ENCODE peak calls at places on chromosomes 13 and 19, in four cellular contexts. S is PC-3, M is mesendoderm, U is pancreas. K is an unnamed sample.
A peak's percentile ranks its signal among the peaks of the same experiment; 100 is the strongest.

GRCh38 chr13:49097374-49097773 is 121.7 kb downstream of the FNDC3A start:
- DNase-seq in S (peak; percentile 65), M (no peak), U (no peak), K (no peak)

GRCh38 chr13:66154981-66155380 is 1075.2 kb downstream of the PCDH9 start:
- DNase-seq in S (no peak), M (no peak), U (no peak), K (no peak)

GRCh38 chr19:49433240-49433901 is 8.0 kb downstream of the SLC17A7 start:
- DNase-seq in S (no peak), M (no peak), U (no peak), K (no peak)

GRCh38 chr19:33118643-33119042 is 13.3 kb upstream of the WDR88 start:
- DNase-seq in S (no peak), M (no peak), U (no peak), K (no peak)

GRCh38 chr19:7257148-7258041 is 36.8 kb downstream of the INSR start:
- DNase-seq in S (peak; percentile 65), M (peak; percentile 93), U (peak; percentile 88), K (no peak)

GRCh38 chr19:56142087-56142787 is 1.1 kb downstream of the ZNF444 start:
- DNase-seq in S (peak; percentile 75), M (no peak), U (peak; percentile 88), K (peak; percentile 73)

GRCh38 chr13:78520425-78520824 is 82.9 kb downstream of the POU4F1 start:
- DNase-seq in S (no peak), M (no peak), U (no peak), K (no peak)

GRCh38 chr13:37485766-37486165 is 112.8 kb downstream of the POSTN start:
- DNase-seq in S (no peak), M (no peak), U (no peak), K (no peak)

GRCh38 chr19:39792999-39793546 is 14.4 kb downstream of the LEUTX start:
- DNase-seq in S (peak; percentile 64), M (peak; percentile 86), U (peak; percentile 49), K (peak; percentile 83)

GRCh38 chr13:57629391-57629804 is 2.1 kb upstream of the PCDH17 start:
- DNase-seq in S (no peak), M (no peak), U (no peak), K (no peak)

GRCh38 chr13:35549481-35549880 is 73.0 kb upstream of the MAB21L1 start:
- DNase-seq in S (peak; percentile 80), M (peak; percentile 8), U (no peak), K (no peak)

GRCh38 chr13:23025848-23026608 is 154.8 kb upstream of the SGCG start:
- DNase-seq in S (no peak), M (peak; percentile 49), U (no peak), K (no peak)

GRCh38 chr19:48624791-48625723 is 5.8 kb downstream of the SPHK2 start:
- DNase-seq in S (no peak), M (no peak), U (no peak), K (peak; percentile 49)

GRCh38 chr19:18119243-18120105 is 21.9 kb downstream of the MAST3 start:
- DNase-seq in S (no peak), M (no peak), U (no peak), K (no peak)

GRCh38 chr13:27406178-27406939 is 18.1 kb upstream of the GTF3A start:
- DNase-seq in S (peak; percentile 62), M (peak; percentile 39), U (peak; percentile 24), K (no peak)

GRCh38 chr19:38095411-38096308 is 128.4 kb downstream of the DPF1 start:
- DNase-seq in S (peak; percentile 68), M (peak; percentile 82), U (peak; percentile 46), K (peak; percentile 78)

GRCh38 chr13:74132152-74132767 is 1.9 kb downstream of the KLF12 start:
- DNase-seq in S (peak; percentile 48), M (no peak), U (no peak), K (no peak)

GRCh38 chr13:95601906-95602305 is 42.6 kb downstream of the DZIP1 start:
- DNase-seq in S (no peak), M (no peak), U (no peak), K (no peak)

GRCh38 chr13:50421457-50422130 is 406.4 kb downstream of the KCNRG start:
- DNase-seq in S (peak; percentile 69), M (no peak), U (no peak), K (no peak)

GRCh38 chr19:718251-719024 is 9.7 kb downstream of the PALM start:
- DNase-seq in S (no peak), M (no peak), U (no peak), K (no peak)
- H3K27ac ChIP-seq in S (no peak overlapping the region), M (peak overlapping the region; percentile 57), U (no peak overlapping the region), K (no peak overlapping the region)

DNA sequence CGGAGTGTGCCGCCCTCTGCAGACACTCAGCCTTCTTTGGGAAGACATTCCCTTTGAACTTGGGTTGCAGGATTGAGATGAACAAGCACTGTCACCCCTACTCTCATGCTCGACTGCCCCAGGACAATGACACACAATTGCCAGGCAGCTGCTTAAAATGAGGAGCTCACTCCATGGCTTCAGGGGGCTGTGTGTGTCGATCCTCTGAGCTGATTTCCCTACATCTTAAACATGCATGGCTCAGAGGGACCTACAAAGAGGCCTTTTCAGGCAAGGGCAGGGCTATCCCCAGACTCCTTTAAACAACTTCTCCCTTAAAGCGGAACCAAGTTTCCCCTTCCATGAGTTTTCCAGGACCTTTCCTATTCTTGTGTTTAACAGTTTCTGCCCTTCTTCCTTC is 107.4 kb upstream of the MBNL2 start:
- DNase-seq in S (no peak), M (no peak), U (no peak), K (no peak)
- H3K4me1 ChIP-seq in S (peaks cover 18% of the 10 kb centered on the region), M (peaks cover 9% of the 10 kb centered on the region), U (peaks cover 8% of the 10 kb centered on the region), K (peaks cover 63% of the 10 kb centered on the region)

DNA sequence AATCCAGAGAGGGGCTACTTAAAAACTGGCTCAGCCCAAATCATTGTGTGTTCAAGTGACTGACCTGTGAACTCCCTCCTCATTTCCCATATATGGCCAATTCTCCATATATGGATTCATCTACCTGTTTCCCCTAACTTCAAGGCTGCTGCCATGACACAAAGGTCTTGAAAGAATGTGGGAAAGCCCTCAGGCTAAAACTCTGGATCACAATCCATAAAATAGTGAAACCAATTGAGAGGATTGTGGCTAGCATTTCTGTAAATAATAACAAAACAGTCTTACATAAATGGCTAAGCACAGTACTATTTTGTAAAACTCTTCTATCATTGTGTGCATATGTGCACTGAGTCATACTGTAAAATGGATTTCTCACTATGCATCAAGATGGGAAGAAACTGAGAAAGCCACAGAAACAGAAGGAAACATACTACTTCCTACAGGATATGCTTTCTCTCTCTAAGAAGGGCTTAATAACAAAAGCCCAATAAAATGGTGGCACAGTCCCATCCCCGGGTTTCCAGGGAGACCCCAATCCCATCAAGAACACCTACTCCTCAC is 80.5 kb downstream of the FOXO1 start:
- DNase-seq in S (peak; percentile 81), M (peak; percentile 84), U (no peak), K (no peak)
- H3K4me3 ChIP-seq in S (no peak overlapping the region), M (no peak overlapping the region), U (no peak overlapping the region), K (no peak overlapping the region)

GRCh38 chr13:113275387-113275786 is 21.7 kb upstream of the LAMP1 start:
- DNase-seq in S (peak; percentile 69), M (peak; percentile 85), U (peak; percentile 42), K (no peak)
- H3K27ac ChIP-seq in S (no peak overlapping the region), M (no peak overlapping the region), U (no peak overlapping the region), K (no peak overlapping the region)

DNA sequence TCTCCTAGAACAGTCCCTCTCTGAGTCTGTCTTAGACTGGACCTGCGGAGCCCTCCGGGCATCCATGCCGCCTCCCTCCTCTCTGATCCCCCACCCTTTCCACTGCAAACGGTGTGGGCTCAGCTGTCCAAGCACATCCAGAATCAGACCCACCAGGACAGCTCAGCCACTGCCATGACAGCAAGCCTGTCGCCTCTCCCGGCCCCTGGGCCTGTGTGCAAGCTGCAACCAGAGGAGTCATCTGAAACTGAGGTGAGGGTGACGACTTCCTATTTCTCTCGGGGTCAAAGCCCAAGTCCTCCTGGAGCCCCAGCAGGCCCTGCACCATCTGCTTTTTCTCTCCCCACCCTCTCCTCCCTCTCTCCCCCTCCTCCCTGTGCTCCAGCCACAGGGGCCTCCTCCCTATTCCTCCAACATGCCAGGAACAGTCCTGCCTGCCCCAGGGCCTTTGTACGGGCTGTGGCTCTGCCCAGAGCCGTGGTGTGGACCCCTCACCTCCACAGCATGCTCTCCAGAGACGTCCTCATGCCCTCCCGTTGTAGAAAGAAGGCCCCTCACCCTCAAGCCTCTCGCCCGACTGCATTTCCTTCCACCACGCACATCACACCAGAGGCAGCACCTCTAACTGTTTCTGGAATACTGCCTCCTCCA is 23.5 kb upstream of the MYDGF start:
- DNase-seq in S (no peak), M (no peak), U (no peak), K (no peak)
- H3K4me1 ChIP-seq in S (peaks cover 40% of the 10 kb centered on the region), M (no peaks in the 10 kb centered on the region), U (no peaks in the 10 kb centered on the region), K (peaks cover 7% of the 10 kb centered on the region)

DNA sequence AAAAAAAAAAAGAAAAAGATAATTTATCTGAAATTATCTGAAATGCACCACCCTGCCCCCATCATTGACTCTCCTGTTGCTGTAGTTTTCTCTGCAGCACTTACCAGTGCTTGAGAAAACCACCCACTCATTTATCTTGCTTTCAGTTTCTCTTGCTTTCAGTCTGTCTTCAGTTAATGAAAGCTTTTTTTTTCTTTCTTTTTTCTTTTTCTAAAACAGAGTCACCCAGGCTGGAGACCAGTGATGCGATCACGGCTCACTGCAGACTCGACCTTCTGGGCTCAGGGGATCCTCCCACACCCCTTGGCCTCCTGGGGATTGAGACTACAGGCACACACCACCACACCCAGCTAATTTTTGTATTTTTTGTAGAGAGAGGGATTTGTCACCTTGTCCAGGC is 4.3 kb upstream of the ACP5 start:
- DNase-seq in S (no peak), M (no peak), U (no peak), K (no peak)
- H3K4me3 ChIP-seq in S (no peak overlapping the region), M (no peak overlapping the region), U (no peak overlapping the region), K (peak overlapping the region; percentile 28)

GRCh38 chr19:1532003-1532402 is 8.1 kb downstream of the PLK5 start:
- DNase-seq in S (no peak), M (no peak), U (no peak), K (no peak)
- H3K27ac ChIP-seq in S (no peak overlapping the region), M (no peak overlapping the region), U (no peak overlapping the region), K (no peak overlapping the region)

GRCh38 chr19:13154911-13155471 is 4.8 kb downstream of the IER2 start:
- DNase-seq in S (peak; percentile 91), M (peak; percentile 95), U (peak; percentile 94), K (peak; percentile 89)

GRCh38 chr19:13154241-13154778 is 4.1 kb downstream of the IER2 start:
- DNase-seq in S (peak; percentile 85), M (peak; percentile 72), U (peak; percentile 85), K (peak; percentile 98)

GRCh38 chr19:13156968-13157882 is 7.0 kb downstream of the IER2 start:
- DNase-seq in S (peak; percentile 36), M (no peak), U (no peak), K (no peak)

GRCh38 chr19:13153627-13154240 is 3.5 kb downstream of the IER2 start:
- DNase-seq in S (peak; percentile 35), M (peak; percentile 72), U (peak; percentile 55), K (no peak)

DNA sequence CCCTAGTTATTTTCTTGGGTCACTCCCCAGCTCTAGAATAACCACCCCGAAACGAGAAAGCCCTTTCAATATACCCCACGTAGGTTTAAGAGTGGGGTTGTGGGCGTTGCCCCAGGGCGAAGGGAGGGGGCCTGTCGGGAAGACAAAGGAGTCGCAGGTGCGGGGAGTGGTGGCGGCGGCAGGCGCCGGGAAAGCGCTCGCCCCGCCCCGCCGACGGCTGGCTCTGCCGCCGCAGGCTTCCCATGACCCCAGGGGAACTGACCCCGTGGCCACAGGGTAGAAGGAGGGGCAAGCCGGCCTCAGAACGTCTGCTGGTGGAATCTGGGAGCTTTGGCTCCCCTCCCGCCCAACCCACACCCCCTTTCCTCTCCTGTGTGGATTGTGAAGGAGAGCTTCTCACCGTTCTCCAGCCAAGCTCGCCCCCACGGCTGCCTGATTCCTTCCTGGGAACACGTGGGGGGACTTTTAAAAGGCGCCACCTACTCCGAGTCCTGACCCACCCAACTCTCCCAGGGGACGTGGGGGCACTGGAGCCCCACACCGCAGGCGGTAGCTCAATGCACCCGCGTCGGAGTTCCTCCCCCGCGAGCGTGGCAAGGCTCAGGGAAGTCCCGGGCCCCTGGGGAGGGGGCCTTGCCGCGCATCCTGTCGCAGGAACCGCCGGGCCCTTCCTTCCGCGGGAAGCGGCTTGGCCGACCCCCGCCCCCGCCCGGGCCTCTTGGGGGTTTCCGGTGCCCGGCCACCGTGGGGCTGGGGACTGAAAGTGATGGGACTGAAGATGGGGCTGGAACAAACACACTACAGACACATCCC is 5.5 kb downstream of the IER2 start:
- DNase-seq in S (peak; percentile 81), M (peak; percentile 95), U (peak; percentile 86), K (peak; percentile 87)
- H3K4me1 ChIP-seq in S (peaks cover 21% of the 10 kb centered on the region), M (peaks cover 2% of the 10 kb centered on the region), U (peaks cover 4% of the 10 kb centered on the region), K (peaks cover 26% of the 10 kb centered on the region)

K was measured in lower lobe of right lung.